ENCODE peak calls at places on chromosome 11, in eight cellular contexts. One of them, this sample, is unnamed.

GRCh38 chr11:17777086-17777725 is 42.6 kb downstream of the KCNC1 start:
- DNase-seq in putamen: no peak
- DNase-seq in occipital lobe: no peak
- DNase-seq in activated T-helper 9 cell treated with anti-CD3 and anti-CD28 coated beads, Interleukin-2, amount 50 U/mL, for 16 hours: no peak
- DNase-seq in amniotic stem cell: no peak
- DNase-seq in CD8-positive, alpha-beta memory T cell: no peak
- DNase-seq in NCI-H1092: no peak
- DNase-seq in lung: no peak
- DNase-seq in this sample: no peak

GRCh38 chr11:119907122-119907933 is 178.3 kb upstream of the NECTIN1 start:
- DNase-seq in putamen: no peak
- DNase-seq in occipital lobe: no peak
- DNase-seq in activated T-helper 9 cell treated with anti-CD3 and anti-CD28 coated beads, Interleukin-2, amount 50 U/mL, for 16 hours: no peak
- DNase-seq in amniotic stem cell: no peak
- DNase-seq in CD8-positive, alpha-beta memory T cell: no peak
- DNase-seq in NCI-H1092: no peak
- DNase-seq in lung: peak
- DNase-seq in this sample: no peak

GRCh38 chr11:8748317-8748716 is 65.7 kb downstream of the RPL27A start:
- DNase-seq in putamen: no peak
- DNase-seq in occipital lobe: no peak
- DNase-seq in activated T-helper 9 cell treated with anti-CD3 and anti-CD28 coated beads, Interleukin-2, amount 50 U/mL, for 16 hours: no peak
- DNase-seq in amniotic stem cell: no peak
- DNase-seq in CD8-positive, alpha-beta memory T cell: no peak
- DNase-seq in NCI-H1092: no peak
- DNase-seq in lung: no peak
- DNase-seq in this sample: no peak

GRCh38 chr11:119107538-119108150 is 500 bp downstream of the C2CD2L start:
- DNase-seq in putamen: no peak
- DNase-seq in occipital lobe: no peak
- DNase-seq in activated T-helper 9 cell treated with anti-CD3 and anti-CD28 coated beads, Interleukin-2, amount 50 U/mL, for 16 hours: no peak
- DNase-seq in amniotic stem cell: no peak
- DNase-seq in CD8-positive, alpha-beta memory T cell: no peak
- DNase-seq in NCI-H1092: no peak
- DNase-seq in lung: no peak
- DNase-seq in this sample: peak

GRCh38 chr11:1896895-1897294 is 5.2 kb upstream of the PRR33 start:
- DNase-seq in putamen: peak
- DNase-seq in occipital lobe: no peak
- DNase-seq in activated T-helper 9 cell treated with anti-CD3 and anti-CD28 coated beads, Interleukin-2, amount 50 U/mL, for 16 hours: no peak
- DNase-seq in amniotic stem cell: no peak
- DNase-seq in CD8-positive, alpha-beta memory T cell: no peak
- DNase-seq in NCI-H1092: no peak
- DNase-seq in lung: no peak
- DNase-seq in this sample: no peak

GRCh38 chr11:62054484-62055121 is 69.2 kb upstream of the INCENP start:
- DNase-seq in putamen: no peak
- DNase-seq in occipital lobe: no peak
- DNase-seq in activated T-helper 9 cell treated with anti-CD3 and anti-CD28 coated beads, Interleukin-2, amount 50 U/mL, for 16 hours: no peak
- DNase-seq in amniotic stem cell: peak
- DNase-seq in CD8-positive, alpha-beta memory T cell: no peak
- DNase-seq in NCI-H1092: peak
- DNase-seq in lung: peak
- DNase-seq in this sample: no peak

GRCh38 chr11:61554172-61554988 is 26.5 kb downstream of the SYT7 start:
- DNase-seq in putamen: no peak
- DNase-seq in occipital lobe: no peak
- DNase-seq in activated T-helper 9 cell treated with anti-CD3 and anti-CD28 coated beads, Interleukin-2, amount 50 U/mL, for 16 hours: no peak
- DNase-seq in amniotic stem cell: no peak
- DNase-seq in CD8-positive, alpha-beta memory T cell: no peak
- DNase-seq in NCI-H1092: no peak
- DNase-seq in lung: no peak
- DNase-seq in this sample: no peak

GRCh38 chr11:107819361-107820014 is 39.1 kb downstream of the SLC35F2 start:
- DNase-seq in putamen: no peak
- DNase-seq in occipital lobe: no peak
- DNase-seq in activated T-helper 9 cell treated with anti-CD3 and anti-CD28 coated beads, Interleukin-2, amount 50 U/mL, for 16 hours: no peak
- DNase-seq in amniotic stem cell: no peak
- DNase-seq in CD8-positive, alpha-beta memory T cell: no peak
- DNase-seq in NCI-H1092: no peak
- DNase-seq in lung: no peak
- DNase-seq in this sample: no peak

GRCh38 chr11:87097582-87097981 is 59.8 kb downstream of the TMEM135 start:
- DNase-seq in putamen: no peak
- DNase-seq in occipital lobe: no peak
- DNase-seq in activated T-helper 9 cell treated with anti-CD3 and anti-CD28 coated beads, Interleukin-2, amount 50 U/mL, for 16 hours: no peak
- DNase-seq in amniotic stem cell: no peak
- DNase-seq in CD8-positive, alpha-beta memory T cell: no peak
- DNase-seq in NCI-H1092: no peak
- DNase-seq in lung: no peak
- DNase-seq in this sample: peak

GRCh38 chr11:13972958-13973357 is 10.4 kb downstream of the SPON1 start:
- DNase-seq in putamen: no peak
- DNase-seq in occipital lobe: no peak
- DNase-seq in activated T-helper 9 cell treated with anti-CD3 and anti-CD28 coated beads, Interleukin-2, amount 50 U/mL, for 16 hours: no peak
- DNase-seq in amniotic stem cell: no peak
- DNase-seq in CD8-positive, alpha-beta memory T cell: no peak
- DNase-seq in NCI-H1092: no peak
- DNase-seq in lung: no peak
- DNase-seq in this sample: no peak

GRCh38 chr11:132024587-132025295 is 654.3 kb downstream of the NTM start:
- DNase-seq in putamen: no peak
- DNase-seq in occipital lobe: no peak
- DNase-seq in activated T-helper 9 cell treated with anti-CD3 and anti-CD28 coated beads, Interleukin-2, amount 50 U/mL, for 16 hours: no peak
- DNase-seq in amniotic stem cell: peak
- DNase-seq in CD8-positive, alpha-beta memory T cell: no peak
- DNase-seq in NCI-H1092: no peak
- DNase-seq in lung: no peak
- DNase-seq in this sample: no peak

GRCh38 chr11:64224151-64224890 is 1.7 kb downstream of the TRPT1 start:
- DNase-seq in putamen: no peak
- DNase-seq in occipital lobe: no peak
- DNase-seq in activated T-helper 9 cell treated with anti-CD3 and anti-CD28 coated beads, Interleukin-2, amount 50 U/mL, for 16 hours: no peak
- DNase-seq in amniotic stem cell: no peak
- DNase-seq in CD8-positive, alpha-beta memory T cell: no peak
- DNase-seq in NCI-H1092: no peak
- DNase-seq in lung: no peak
- DNase-seq in this sample: no peak

GRCh38 chr11:14458377-14458776 is 41.2 kb downstream of the COPB1 start:
- DNase-seq in putamen: no peak
- DNase-seq in occipital lobe: no peak
- DNase-seq in activated T-helper 9 cell treated with anti-CD3 and anti-CD28 coated beads, Interleukin-2, amount 50 U/mL, for 16 hours: no peak
- DNase-seq in amniotic stem cell: no peak
- DNase-seq in CD8-positive, alpha-beta memory T cell: no peak
- DNase-seq in NCI-H1092: no peak
- DNase-seq in lung: no peak
- DNase-seq in this sample: no peak

GRCh38 chr11:44622190-44622650 is 56.8 kb downstream of the CD82 start:
- DNase-seq in putamen: no peak
- DNase-seq in occipital lobe: no peak
- DNase-seq in activated T-helper 9 cell treated with anti-CD3 and anti-CD28 coated beads, Interleukin-2, amount 50 U/mL, for 16 hours: no peak
- DNase-seq in amniotic stem cell: no peak
- DNase-seq in CD8-positive, alpha-beta memory T cell: no peak
- DNase-seq in NCI-H1092: no peak
- DNase-seq in lung: peak
- DNase-seq in this sample: no peak

GRCh38 chr11:94926698-94927237 is 46.6 kb downstream of the CWC15 start:
- DNase-seq in putamen: peak
- DNase-seq in occipital lobe: no peak
- DNase-seq in activated T-helper 9 cell treated with anti-CD3 and anti-CD28 coated beads, Interleukin-2, amount 50 U/mL, for 16 hours: no peak
- DNase-seq in amniotic stem cell: peak
- DNase-seq in CD8-positive, alpha-beta memory T cell: no peak
- DNase-seq in NCI-H1092: no peak
- DNase-seq in lung: peak
- DNase-seq in this sample: no peak

GRCh38 chr11:70544774-70545625 is 146.7 kb downstream of the CTTN start:
- DNase-seq in putamen: no peak
- DNase-seq in occipital lobe: no peak
- DNase-seq in activated T-helper 9 cell treated with anti-CD3 and anti-CD28 coated beads, Interleukin-2, amount 50 U/mL, for 16 hours: no peak
- DNase-seq in amniotic stem cell: no peak
- DNase-seq in CD8-positive, alpha-beta memory T cell: no peak
- DNase-seq in NCI-H1092: no peak
- DNase-seq in lung: no peak
- DNase-seq in this sample: no peak

GRCh38 chr11:117185739-117186430 is 7.3 kb downstream of the SIDT2 start:
- DNase-seq in putamen: no peak
- DNase-seq in occipital lobe: no peak
- DNase-seq in activated T-helper 9 cell treated with anti-CD3 and anti-CD28 coated beads, Interleukin-2, amount 50 U/mL, for 16 hours: no peak
- DNase-seq in amniotic stem cell: no peak
- DNase-seq in CD8-positive, alpha-beta memory T cell: no peak
- DNase-seq in NCI-H1092: no peak
- DNase-seq in lung: no peak
- DNase-seq in this sample: no peak

GRCh38 chr11:57480409-57481137 is 20.2 kb downstream of the RTN4RL2 start:
- DNase-seq in putamen: no peak
- DNase-seq in occipital lobe: peak
- DNase-seq in activated T-helper 9 cell treated with anti-CD3 and anti-CD28 coated beads, Interleukin-2, amount 50 U/mL, for 16 hours: peak
- DNase-seq in amniotic stem cell: no peak
- DNase-seq in CD8-positive, alpha-beta memory T cell: peak
- DNase-seq in NCI-H1092: peak
- DNase-seq in lung: peak
- DNase-seq in this sample: peak

GRCh38 chr11:69122642-69123431 is 32.9 kb upstream of the SMIM38 start:
- DNase-seq in putamen: peak
- DNase-seq in occipital lobe: no peak
- DNase-seq in activated T-helper 9 cell treated with anti-CD3 and anti-CD28 coated beads, Interleukin-2, amount 50 U/mL, for 16 hours: peak
- DNase-seq in amniotic stem cell: peak
- DNase-seq in CD8-positive, alpha-beta memory T cell: no peak
- DNase-seq in NCI-H1092: no peak
- DNase-seq in lung: peak
- DNase-seq in this sample: peak

GRCh38 chr11:46181387-46181786 is 60.1 kb upstream of the PHF21A start:
- DNase-seq in putamen: no peak
- DNase-seq in occipital lobe: no peak
- DNase-seq in activated T-helper 9 cell treated with anti-CD3 and anti-CD28 coated beads, Interleukin-2, amount 50 U/mL, for 16 hours: no peak
- DNase-seq in amniotic stem cell: no peak
- DNase-seq in CD8-positive, alpha-beta memory T cell: no peak
- DNase-seq in NCI-H1092: no peak
- DNase-seq in lung: no peak
- DNase-seq in this sample: no peak

GRCh38 chr11:133323354-133323753 is 208.9 kb downstream of the OPCML start:
- DNase-seq in putamen: no peak
- DNase-seq in occipital lobe: no peak
- DNase-seq in activated T-helper 9 cell treated with anti-CD3 and anti-CD28 coated beads, Interleukin-2, amount 50 U/mL, for 16 hours: no peak
- DNase-seq in amniotic stem cell: no peak
- DNase-seq in CD8-positive, alpha-beta memory T cell: no peak
- DNase-seq in NCI-H1092: no peak
- DNase-seq in lung: no peak
- DNase-seq in this sample: no peak

GRCh38 chr11:87236368-87236767 is 198.6 kb downstream of the TMEM135 start:
- DNase-seq in putamen: no peak
- DNase-seq in occipital lobe: no peak
- DNase-seq in activated T-helper 9 cell treated with anti-CD3 and anti-CD28 coated beads, Interleukin-2, amount 50 U/mL, for 16 hours: no peak
- DNase-seq in amniotic stem cell: no peak
- DNase-seq in CD8-positive, alpha-beta memory T cell: no peak
- DNase-seq in NCI-H1092: no peak
- DNase-seq in lung: no peak
- DNase-seq in this sample: no peak

GRCh38 chr11:65890324-65891179 is at the start of gene CCDC85B:
- DNase-seq in putamen: peak
- DNase-seq in occipital lobe: peak
- DNase-seq in activated T-helper 9 cell treated with anti-CD3 and anti-CD28 coated beads, Interleukin-2, amount 50 U/mL, for 16 hours: peak
- DNase-seq in amniotic stem cell: peak
- DNase-seq in CD8-positive, alpha-beta memory T cell: peak
- DNase-seq in NCI-H1092: peak
- DNase-seq in lung: peak
- DNase-seq in this sample: peak

GRCh38 chr11:133403900-133404299 is 128.4 kb downstream of the OPCML start:
- DNase-seq in putamen: no peak
- DNase-seq in occipital lobe: no peak
- DNase-seq in activated T-helper 9 cell treated with anti-CD3 and anti-CD28 coated beads, Interleukin-2, amount 50 U/mL, for 16 hours: no peak
- DNase-seq in amniotic stem cell: no peak
- DNase-seq in CD8-positive, alpha-beta memory T cell: no peak
- DNase-seq in NCI-H1092: no peak
- DNase-seq in lung: no peak
- DNase-seq in this sample: no peak

GRCh38 chr11:9716275-9717039 is 52.6 kb downstream of the SWAP70 start:
- DNase-seq in putamen: no peak
- DNase-seq in occipital lobe: no peak
- DNase-seq in activated T-helper 9 cell treated with anti-CD3 and anti-CD28 coated beads, Interleukin-2, amount 50 U/mL, for 16 hours: no peak
- DNase-seq in amniotic stem cell: no peak
- DNase-seq in CD8-positive, alpha-beta memory T cell: no peak
- DNase-seq in NCI-H1092: no peak
- DNase-seq in lung: no peak
- DNase-seq in this sample: no peak

GRCh38 chr11:48095779-48096470 is 115.6 kb downstream of the PTPRJ start:
- DNase-seq in putamen: no peak
- DNase-seq in occipital lobe: no peak
- DNase-seq in activated T-helper 9 cell treated with anti-CD3 and anti-CD28 coated beads, Interleukin-2, amount 50 U/mL, for 16 hours: no peak
- DNase-seq in amniotic stem cell: no peak
- DNase-seq in CD8-positive, alpha-beta memory T cell: no peak
- DNase-seq in NCI-H1092: no peak
- DNase-seq in lung: no peak
- DNase-seq in this sample: no peak

GRCh38 chr11:65780770-65781151 is at the start of gene AP5B1:
- DNase-seq in putamen: peak
- DNase-seq in occipital lobe: peak
- DNase-seq in activated T-helper 9 cell treated with anti-CD3 and anti-CD28 coated beads, Interleukin-2, amount 50 U/mL, for 16 hours: peak
- DNase-seq in amniotic stem cell: peak
- DNase-seq in CD8-positive, alpha-beta memory T cell: peak
- DNase-seq in NCI-H1092: no peak
- DNase-seq in lung: peak
- DNase-seq in this sample: peak

GRCh38 chr11:34438529-34439507 is at the start of gene CAT:
- DNase-seq in putamen: peak
- DNase-seq in occipital lobe: peak
- DNase-seq in activated T-helper 9 cell treated with anti-CD3 and anti-CD28 coated beads, Interleukin-2, amount 50 U/mL, for 16 hours: peak
- DNase-seq in amniotic stem cell: peak
- DNase-seq in CD8-positive, alpha-beta memory T cell: peak
- DNase-seq in NCI-H1092: peak
- DNase-seq in lung: peak
- DNase-seq in this sample: peak

GRCh38 chr11:128568166-128568778 is 19.1 kb downstream of the ETS1 start:
- DNase-seq in putamen: no peak
- DNase-seq in occipital lobe: no peak
- DNase-seq in activated T-helper 9 cell treated with anti-CD3 and anti-CD28 coated beads, Interleukin-2, amount 50 U/mL, for 16 hours: no peak
- DNase-seq in amniotic stem cell: no peak
- DNase-seq in CD8-positive, alpha-beta memory T cell: no peak
- DNase-seq in NCI-H1092: no peak
- DNase-seq in lung: no peak
- DNase-seq in this sample: no peak

GRCh38 chr11:39461065-39461464 is 1998.4 kb downstream of the LRRC4C start:
- DNase-seq in putamen: peak
- DNase-seq in occipital lobe: peak
- DNase-seq in activated T-helper 9 cell treated with anti-CD3 and anti-CD28 coated beads, Interleukin-2, amount 50 U/mL, for 16 hours: no peak
- DNase-seq in amniotic stem cell: no peak
- DNase-seq in CD8-positive, alpha-beta memory T cell: no peak
- DNase-seq in NCI-H1092: no peak
- DNase-seq in lung: no peak
- DNase-seq in this sample: no peak

GRCh38 chr11:41459602-41460405 is at the start of gene LRRC4C:
- DNase-seq in putamen: no peak
- DNase-seq in occipital lobe: peak
- DNase-seq in activated T-helper 9 cell treated with anti-CD3 and anti-CD28 coated beads, Interleukin-2, amount 50 U/mL, for 16 hours: no peak
- DNase-seq in amniotic stem cell: no peak
- DNase-seq in CD8-positive, alpha-beta memory T cell: no peak
- DNase-seq in NCI-H1092: no peak
- DNase-seq in lung: no peak
- DNase-seq in this sample: no peak

GRCh38 chr11:95912902-95913560 is 10.9 kb downstream of the MTMR2 start:
- DNase-seq in putamen: no peak
- DNase-seq in occipital lobe: no peak
- DNase-seq in activated T-helper 9 cell treated with anti-CD3 and anti-CD28 coated beads, Interleukin-2, amount 50 U/mL, for 16 hours: no peak
- DNase-seq in amniotic stem cell: no peak
- DNase-seq in CD8-positive, alpha-beta memory T cell: no peak
- DNase-seq in NCI-H1092: no peak
- DNase-seq in lung: no peak
- DNase-seq in this sample: no peak

GRCh38 chr11:67378544-67378943 is 5.1 kb upstream of the CLCF1 start:
- DNase-seq in putamen: no peak
- DNase-seq in occipital lobe: no peak
- DNase-seq in activated T-helper 9 cell treated with anti-CD3 and anti-CD28 coated beads, Interleukin-2, amount 50 U/mL, for 16 hours: no peak
- DNase-seq in amniotic stem cell: no peak
- DNase-seq in CD8-positive, alpha-beta memory T cell: no peak
- DNase-seq in NCI-H1092: no peak
- DNase-seq in lung: no peak
- DNase-seq in this sample: no peak

GRCh38 chr11:71446942-71447688 is 1.1 kb downstream of the DHCR7 start:
- DNase-seq in putamen: no peak
- DNase-seq in occipital lobe: no peak
- DNase-seq in activated T-helper 9 cell treated with anti-CD3 and anti-CD28 coated beads, Interleukin-2, amount 50 U/mL, for 16 hours: no peak
- DNase-seq in amniotic stem cell: no peak
- DNase-seq in CD8-positive, alpha-beta memory T cell: no peak
- DNase-seq in NCI-H1092: no peak
- DNase-seq in lung: peak
- DNase-seq in this sample: no peak